ENCODE peak calls at places on chromosomes 7 and 10, in five cellular contexts. O is sigmoid colon, X is cardiac muscle cell, B is thoracic aorta, U is endothelial cell. I is an unnamed sample.
A peak's percentile ranks its signal among the peaks of the same experiment; 100 is the strongest.

GRCh38 chr10:8913720-8914119 is 859.2 kb downstream of the GATA3 start:
- DNase-seq in O (no peak), X (no peak), B (no peak), U (no peak), I (no peak)

GRCh38 chr10:102476466-102477141 is 25.3 kb upstream of the C10orf95 start:
- DNase-seq in O (no peak), X (no peak), B (no peak), U (no peak), I (no peak)

GRCh38 chr7:92837214-92837749 is 909 bp upstream of the CDK6 start:
- DNase-seq in O (no peak), X (peak; percentile 35), B (no peak), U (no peak), I (no peak)

GRCh38 chr10:11444148-11444516 is 167.3 kb downstream of the USP6NL start:
- DNase-seq in O (no peak), X (no peak), B (no peak), U (no peak), I (no peak)

GRCh38 chr7:24290004-24290641 is 6.1 kb downstream of the NPY start:
- DNase-seq in O (no peak), X (peak; percentile 10), B (no peak), U (peak; percentile 24), I (no peak)

GRCh38 chr10:52954407-52954806 is 181.8 kb upstream of the MBL2 start:
- DNase-seq in O (no peak), X (no peak), B (no peak), U (no peak), I (no peak)

GRCh38 chr7:32560075-32560474 is 64.8 kb downstream of the AVL9 start:
- DNase-seq in O (no peak), X (no peak), B (no peak), U (no peak), I (no peak)

GRCh38 chr10:29146311-29146710 is 142.6 kb upstream of the LYZL1 start:
- DNase-seq in O (no peak), X (no peak), B (no peak), U (no peak), I (no peak)

GRCh38 chr10:59830601-59831259 is 75.6 kb downstream of the CCDC6 start:
- DNase-seq in O (no peak), X (peak; percentile 75), B (no peak), U (peak; percentile 66), I (no peak)

GRCh38 chr7:5822742-5823503 is 41.5 kb upstream of the RNF216 start:
- DNase-seq in O (peak; percentile 97), X (peak; percentile 94), B (peak; percentile 90), U (peak; percentile 87), I (peak; percentile 94)
- TF ChIP-seq CTCF in O (peak; percentile 33), X (no peak), B (no peak), U (no peak), I (no peak)

GRCh38 chr7:12244694-12245093 is 33.6 kb downstream of the TMEM106B start:
- DNase-seq in O (no peak), X (no peak), B (no peak), U (no peak), I (no peak)

GRCh38 chr7:12239821-12240220 is 28.7 kb downstream of the TMEM106B start:
- DNase-seq in O (no peak), X (no peak), B (no peak), U (no peak), I (no peak)

GRCh38 chr7:12249706-12250105 is 38.6 kb downstream of the TMEM106B start:
- DNase-seq in O (no peak), X (no peak), B (no peak), U (no peak), I (no peak)

GRCh38 chr7:12244129-12244528 is 33.0 kb downstream of the TMEM106B start:
- DNase-seq in O (no peak), X (peak; percentile 31), B (no peak), U (peak; percentile 30), I (no peak)
- TF ChIP-seq CTCF in O (no peak), X (peak; percentile 43), B (no peak), U (peak; percentile 58), I (no peak)

GRCh38 chr7:130084037-130084875 is 13.9 kb downstream of the KLHDC10 start:
- DNase-seq in O (no peak), X (peak; percentile 55), B (no peak), U (no peak), I (no peak)
- TF ChIP-seq CTCF in O (no peak), X (peak; percentile 46), B (no peak), U (peak; percentile 67), I (no peak)

GRCh38 chr10:26860542-26861325 is at the start of gene ABI1:
- DNase-seq in O (peak; percentile 99), X (peak; percentile 99), B (peak; percentile 93), U (peak; percentile 98), I (peak; percentile 87)
- TF ChIP-seq CTCF in O (no peak), X (peak; percentile 70), B (peak; percentile 77), U (no peak), I (no peak)

DNA sequence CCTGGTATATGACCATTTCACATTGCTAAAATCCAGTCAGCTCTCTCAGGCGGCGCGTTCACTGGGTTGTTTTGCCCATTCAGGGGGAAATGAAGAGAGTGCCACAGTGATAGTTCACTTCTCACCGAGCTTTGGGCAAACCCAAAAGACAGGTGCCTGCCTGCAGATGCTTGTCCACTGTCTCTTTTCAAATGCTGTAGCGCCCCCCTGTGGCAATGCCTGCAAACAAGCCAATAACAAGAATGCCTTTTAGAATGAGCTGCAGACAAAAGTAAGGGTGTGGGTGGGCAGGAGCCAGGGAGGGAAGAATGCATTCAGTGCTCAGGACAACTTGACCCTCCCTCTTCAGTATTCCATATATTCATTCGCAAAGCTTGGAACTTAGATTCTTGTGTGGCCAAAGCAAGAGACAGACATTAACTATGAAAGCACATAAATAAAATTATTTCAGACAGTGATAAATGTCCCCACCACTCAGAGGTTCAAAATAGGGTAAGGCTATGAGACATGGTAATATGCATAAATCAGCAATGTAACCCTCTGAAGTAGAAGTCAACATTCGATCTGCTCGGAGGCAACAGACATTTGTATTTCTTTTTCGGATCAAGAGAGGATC is 86.9 kb downstream of the JAZF1 start:
- DNase-seq in O (peak; percentile 93), X (peak; percentile 84), B (no peak), U (peak; percentile 88), I (peak; percentile 87)
- TF ChIP-seq CTCF in O (peak; percentile 69), X (peak; percentile 78), B (peak; percentile 39), U (peak; percentile 87), I (no peak)

GRCh38 chr10:84966708-84967441 is 638.5 kb downstream of the CCSER2 start:
- DNase-seq in O (no peak), X (no peak), B (no peak), U (no peak), I (no peak)
- TF ChIP-seq CTCF in O (no peak), X (no peak), B (no peak), U (no peak), I (no peak)